ENCODE peak calls at places on chromosomes 13 and 19, in seven cellular contexts. Z, N, B, X, F, R and H are unnamed samples.
A peak's percentile ranks its signal among the peaks of the same experiment; 100 is the strongest.

GRCh38 chr19:39199025-39199424 is 2.3 kb downstream of the NCCRP1 start:
- DNase-seq in Z (no peak), N (no peak), B (no peak), X (no peak), F (peak; percentile 65), R (no peak), H (no peak)

GRCh38 chr13:24165746-24166145 is 5.2 kb downstream of the SPATA13 start:
- DNase-seq in Z (no peak), N (no peak), B (no peak), X (no peak), F (no peak), R (no peak), H (no peak)

GRCh38 chr13:70960841-70961443 is 852.7 kb upstream of the KLHL1 start:
- DNase-seq in Z (no peak), N (no peak), B (no peak), X (peak; percentile 9), F (peak; percentile 5), R (no peak), H (peak; percentile 34)

GRCh38 chr19:6110360-6110977 is at the start of gene RFX2:
- DNase-seq in Z (peak; percentile 99), N (peak; percentile 91), B (peak; percentile 99), X (peak; percentile 99), F (peak; percentile 98), R (peak; percentile 100), H (peak; percentile 99)

GRCh38 chr19:55418185-55418584 is 10.6 kb upstream of the UBE2S start:
- DNase-seq in Z (peak; percentile 73), N (no peak), B (peak; percentile 38), X (peak; percentile 72), F (peak; percentile 88), R (peak; percentile 54), H (peak; percentile 82)

GRCh38 chr19:37565370-37565669 is 29.3 kb downstream of the ZNF571 start:
- DNase-seq in Z (no peak), N (no peak), B (no peak), X (no peak), F (no peak), R (no peak), H (no peak)

GRCh38 chr13:97945342-97945741 is 8.1 kb upstream of the IPO5 start:
- DNase-seq in Z (no peak), N (no peak), B (no peak), X (no peak), F (peak; percentile 16), R (no peak), H (no peak)

GRCh38 chr19:34577531-34578101 is 96.1 kb downstream of the WTIP start:
- DNase-seq in Z (no peak), N (no peak), B (no peak), X (no peak), F (no peak), R (no peak), H (no peak)

GRCh38 chr13:101545521-101545920 is 93.0 kb downstream of the ITGBL1 start:
- DNase-seq in Z (no peak), N (no peak), B (no peak), X (no peak), F (no peak), R (no peak), H (no peak)